ENCODE peak calls at places on chromosomes 13 and 19, in ten cellular contexts. H, N, M, S, U, C, T, W, G and X are unnamed samples.

GRCh38 chr19:10817291-10818038 is 18.5 kb downstream of the TMED1 start:
- DNase-seq in S (peak; percentile 96), U (peak; percentile 98), C (no peak), W (no peak), G (no peak), N (peak; percentile 73), T (no peak), M (peak; percentile 96), H (no peak), X (no peak)

GRCh38 chr13:39612023-39612637 is 9.1 kb upstream of the LHFPL6 start:
- DNase-seq in N (peak; percentile 65), W (peak; percentile 65), S (peak; percentile 87), M (peak; percentile 83), G (peak; percentile 87), U (peak; percentile 78), C (peak; percentile 39), H (peak; percentile 55), T (no peak), X (no peak)

GRCh38 chr19:45492627-45493470 is 4.0 kb downstream of the RTN2 start:
- DNase-seq in G (peak; percentile 90), T (peak; percentile 63), N (no peak), W (no peak), S (peak; percentile 72), C (no peak), H (peak; percentile 73), M (peak; percentile 91), U (peak; percentile 67), X (no peak)

GRCh38 chr19:752652-753517 is 2.0 kb downstream of the MISP start:
- DNase-seq in U (peak; percentile 85), T (no peak), G (no peak), H (peak; percentile 99), M (peak; percentile 92), S (peak; percentile 83), N (peak; percentile 57), C (peak; percentile 70), W (no peak), X (no peak)

GRCh38 chr13:60090579-60090978 is 73.1 kb downstream of the DIAPH3 start:
- DNase-seq in C (no peak), W (no peak), N (no peak), H (no peak), U (peak; percentile 44), M (peak; percentile 17), T (no peak), S (peak; percentile 60), G (no peak), X (no peak)

GRCh38 chr13:88031980-88032562 is 360.9 kb downstream of the SLITRK5 start:
- DNase-seq in M (peak; percentile 60), T (no peak), N (no peak), U (peak; percentile 50), H (no peak), G (no peak), C (peak; percentile 0), S (no peak), W (no peak), X (no peak)

GRCh38 chr19:23565256-23565655 is 121.8 kb downstream of the ZNF675 start:
- DNase-seq in H (no peak), M (no peak), C (no peak), G (no peak), W (no peak), S (no peak), U (no peak), N (no peak), T (no peak), X (no peak)

GRCh38 chr19:27657271-27658051 is 1555.5 kb downstream of the UQCRFS1 start:
- DNase-seq in S (no peak), M (no peak), T (no peak), U (no peak), C (peak; percentile 12), N (no peak), W (no peak), G (no peak), H (no peak), X (peak; percentile 64)

GRCh38 chr13:91740811-91741210 is 342.4 kb downstream of the GPC5 start:
- DNase-seq in N (no peak), H (no peak), S (no peak), U (no peak), W (no peak), G (no peak), M (no peak), T (no peak), C (no peak), X (no peak)

GRCh38 chr19:8459520-8460260 is 14.9 kb downstream of the HNRNPM start:
- DNase-seq in T (no peak), S (peak; percentile 71), W (no peak), M (peak; percentile 69), G (no peak), U (peak; percentile 87), C (no peak), N (no peak), H (peak; percentile 52), X (no peak)

GRCh38 chr13:73522937-73523336 is 464.1 kb downstream of the KLF5 start:
- DNase-seq in S (no peak), W (no peak), N (no peak), G (no peak), H (no peak), U (no peak), T (no peak), C (no peak), M (no peak), X (no peak)

GRCh38 chr13:80336335-80336734 is 4.6 kb downstream of the SPRY2 start:
- DNase-seq in U (peak; percentile 52), S (peak; percentile 74), H (no peak), T (no peak), N (no peak), C (peak; percentile 35), W (no peak), M (peak; percentile 52), G (no peak), X (no peak)

GRCh38 chr13:36124236-36124822 is 6.9 kb downstream of the DCLK1 start:
- DNase-seq in W (peak; percentile 30), T (no peak), U (peak; percentile 75), S (peak; percentile 94), H (no peak), N (no peak), M (peak; percentile 87), G (no peak), C (no peak), X (no peak)

GRCh38 chr13:36125841-36126240 is 5.3 kb downstream of the DCLK1 start:
- DNase-seq in H (no peak), G (no peak), C (no peak), M (no peak), U (no peak), N (no peak), T (no peak), W (no peak), S (no peak), X (no peak)

GRCh38 chr13:36129539-36129938 is 1.6 kb downstream of the DCLK1 start:
- DNase-seq in N (no peak), S (no peak), M (no peak), U (no peak), T (no peak), G (no peak), H (no peak), W (no peak), C (no peak), X (no peak)

GRCh38 chr13:36130168-36130541 is 1.0 kb downstream of the DCLK1 start:
- DNase-seq in S (peak; percentile 24), H (no peak), U (no peak), N (no peak), W (no peak), T (no peak), C (no peak), G (no peak), M (no peak), X (no peak)

GRCh38 chr13:36126496-36126895 is 4.7 kb downstream of the DCLK1 start:
- DNase-seq in M (peak; percentile 51), T (no peak), N (no peak), W (no peak), H (no peak), C (no peak), U (peak; percentile 20), G (no peak), S (no peak), X (no peak)
- H3K4me3 ChIP-seq in M (no peak overlapping the region), T (no peak overlapping the region), N (no peak overlapping the region), W (no peak overlapping the region), H (no peak overlapping the region), C (no peak overlapping the region), U (no peak overlapping the region), G (no peak overlapping the region), S (no peak overlapping the region), X (no peak overlapping the region)

GRCh38 chr13:46896346-46897138 is at the start of gene HTR2A:
- DNase-seq in T (peak; percentile 23), N (no peak), W (no peak), S (peak; percentile 52), H (no peak), C (peak; percentile 8), U (peak; percentile 48), M (peak; percentile 48), G (peak; percentile 7), X (no peak)

GRCh38 chr13:46894534-46894906 is 2.3 kb downstream of the HTR2A start:
- DNase-seq in C (no peak), W (no peak), G (no peak), H (no peak), S (no peak), U (peak; percentile 60), N (no peak), T (no peak), M (no peak), X (no peak)

GRCh38 chr13:46893820-46894533 is 2.9 kb downstream of the HTR2A start:
- DNase-seq in C (peak; percentile 31), N (peak; percentile 37), W (peak; percentile 64), T (peak; percentile 58), H (peak; percentile 19), G (peak; percentile 79), M (peak; percentile 58), U (peak; percentile 55), S (peak; percentile 70), X (no peak)

DNA sequence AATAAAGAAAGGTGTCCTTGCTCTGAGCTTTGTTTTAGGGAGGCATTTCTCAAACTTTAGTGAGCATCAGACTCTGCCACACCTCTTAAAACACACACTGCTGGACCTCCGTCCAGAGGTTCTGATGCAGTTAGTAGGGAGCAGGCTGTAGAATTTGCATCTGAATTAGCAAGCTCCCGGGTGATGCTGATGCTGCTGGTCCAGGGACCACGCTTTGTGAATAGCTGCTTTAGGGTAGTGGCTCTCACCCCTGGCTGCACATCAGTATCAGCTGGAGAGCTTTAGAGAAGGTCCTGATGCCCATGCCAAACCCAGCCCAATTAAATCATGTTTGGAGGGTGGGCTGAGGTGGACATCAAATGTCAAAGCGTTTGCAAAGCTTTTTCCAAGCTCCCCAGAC is 3.6 kb downstream of the HTR2A start:
- DNase-seq in W (no peak), M (no peak), H (no peak), G (no peak), C (no peak), N (no peak), T (no peak), U (no peak), S (no peak), X (no peak)
- H3K4me3 ChIP-seq in W (no peak overlapping the region), M (no peak overlapping the region), H (no peak overlapping the region), G (no peak overlapping the region), C (no peak overlapping the region), N (no peak overlapping the region), T (peak overlapping the region; percentile 67), U (no peak overlapping the region), S (peak overlapping the region; percentile 79), X (peak overlapping the region; percentile 71)

GRCh38 chr19:1757468-1758230 is 4.3 kb downstream of the ONECUT3 start:
- DNase-seq in M (no peak), G (no peak), N (no peak), W (no peak), T (no peak), C (no peak), H (no peak), U (no peak), S (no peak), X (no peak)
- H3K4me3 ChIP-seq in M (no peak overlapping the region), G (no peak overlapping the region), N (no peak overlapping the region), W (no peak overlapping the region), T (no peak overlapping the region), C (no peak overlapping the region), H (peak overlapping the region; percentile 24), U (no peak overlapping the region), S (no peak overlapping the region), X (no peak overlapping the region)

GRCh38 chr19:49019242-49019932 is 2.5 kb upstream of the LHB start:
- DNase-seq in W (peak; percentile 89), C (peak; percentile 29), G (peak; percentile 81), T (peak; percentile 75), N (no peak), S (no peak), M (peak; percentile 28), H (peak; percentile 77), U (peak; percentile 31), X (no peak)
- H3K4me3 ChIP-seq in W (peak overlapping the region; percentile 13), C (peak overlapping the region; percentile 33), G (peak overlapping the region; percentile 13), T (peak overlapping the region; percentile 63), N (peak overlapping the region; percentile 54), S (peak overlapping the region; percentile 9), M (peak overlapping the region; percentile 16), H (peak overlapping the region; percentile 47), U (peak overlapping the region; percentile 27), X (peak overlapping the region; percentile 56)